ENCODE peak calls at places on chromosome 4, in six cellular contexts. P is mesenchymal stem cell, S is HCT116, N is OCI-LY7, X is IMR-90, K is GM23338. W is an unnamed sample.

GRCh38 chr4:40321671-40322131 is 13.4 kb upstream of the CHRNA9 start:
- DNase-seq in X (peak; percentile 79), P (peak; percentile 86), N (no peak), S (no peak), K (no peak), W (no peak)

GRCh38 chr4:101806914-101807313 is 16.4 kb downstream of the BANK1 start:
- DNase-seq in S (no peak), P (peak; percentile 12), N (peak; percentile 81), K (no peak), X (no peak), W (no peak)

GRCh38 chr4:107825072-107825789 is 499 bp downstream of the SGMS2 start:
- DNase-seq in K (peak; percentile 64), S (no peak), X (peak; percentile 39), P (peak; percentile 64), N (no peak), W (peak; percentile 52)

GRCh38 chr4:98374643-98375042 is 113.5 kb downstream of the RAP1GDS1 start:
- DNase-seq in X (peak; percentile 62), P (no peak), S (no peak), N (no peak), K (no peak), W (no peak)

GRCh38 chr4:153512162-153512852 is 46.1 kb downstream of the TMEM131L start:
- DNase-seq in S (no peak), P (no peak), X (no peak), K (no peak), N (no peak), W (no peak)

GRCh38 chr4:177047070-177047850 is 254.5 kb upstream of the VEGFC start:
- DNase-seq in N (peak; percentile 59), K (peak; percentile 81), P (peak; percentile 74), X (peak; percentile 81), S (peak; percentile 59), W (peak; percentile 78)

GRCh38 chr4:13829457-13829856 is 201.9 kb upstream of the BOD1L1 start:
- DNase-seq in K (no peak), X (peak; percentile 12), S (no peak), P (no peak), N (no peak), W (no peak)

GRCh38 chr4:118918388-118918787 is 29.7 kb downstream of the SYNPO2 start:
- DNase-seq in X (peak; percentile 94), K (no peak), S (no peak), P (peak; percentile 69), N (no peak), W (peak; percentile 77)

GRCh38 chr4:168139336-168139735 is 47.0 kb downstream of the ANXA10 start:
- DNase-seq in X (peak; percentile 79), S (no peak), K (no peak), N (no peak), P (peak; percentile 59), W (peak; percentile 55)

GRCh38 chr4:139247656-139248238 is 32.3 kb downstream of the MGARP start:
- DNase-seq in S (no peak), P (peak; percentile 26), N (no peak), K (no peak), X (peak; percentile 23), W (no peak)

GRCh38 chr4:116923389-116923788 is 162.0 kb downstream of the TRAM1L1 start:
- DNase-seq in N (no peak), P (no peak), K (no peak), X (no peak), S (no peak), W (no peak)

DNA sequence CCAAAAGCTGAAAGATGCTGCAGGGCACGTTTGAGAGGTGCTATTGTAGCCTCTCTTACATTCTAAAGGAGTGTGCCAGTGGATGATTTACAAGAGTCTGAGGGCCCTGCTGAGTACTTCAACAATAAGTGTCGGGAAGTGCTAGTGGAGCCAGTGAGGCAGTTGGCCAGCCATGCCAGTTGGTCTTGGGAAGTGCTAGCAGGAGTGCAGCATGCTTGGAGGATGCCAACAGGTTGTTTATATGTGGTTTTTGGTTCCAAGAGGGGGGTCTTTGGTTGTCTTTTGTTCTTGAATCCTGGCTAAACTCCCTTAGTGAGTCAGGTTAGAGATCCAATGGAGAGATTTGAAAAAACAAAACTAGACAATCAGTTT is 335.3 kb downstream of the PABPC4L start:
- DNase-seq in P (peak; percentile 42), K (no peak), N (no peak), X (peak; percentile 28), S (no peak), W (no peak)
- H2AFZ ChIP-seq in P (no peak overlapping the region), K (no peak overlapping the region), N (no peak overlapping the region), X (peak overlapping the region; percentile 69), S (no peak overlapping the region), W (no peak overlapping the region)

GRCh38 chr4:8315343-8316250 is 46.0 kb downstream of the HTRA3 start:
- DNase-seq in S (peak; percentile 13), X (peak; percentile 89), N (peak; percentile 66), P (peak; percentile 89), K (peak; percentile 52), W (peak; percentile 80)
- H3K4me2 ChIP-seq in S (peak overlapping the region; percentile 73), X (no peak overlapping the region), N (peak overlapping the region; percentile 41), P (peak overlapping the region; percentile 12), K (peak overlapping the region; percentile 48), W (peak overlapping the region; percentile 77)

GRCh38 chr4:154720123-154720522 is 23.7 kb upstream of the LRAT start:
- DNase-seq in N (no peak), P (no peak), S (peak; percentile 45), K (no peak), X (no peak), W (peak; percentile 76)

GRCh38 chr4:154719087-154719486 is 24.7 kb upstream of the LRAT start:
- DNase-seq in P (no peak), K (no peak), X (no peak), S (peak; percentile 51), N (no peak), W (peak; percentile 60)

GRCh38 chr4:154722262-154722661 is 21.5 kb upstream of the LRAT start:
- DNase-seq in K (no peak), P (no peak), X (no peak), S (no peak), N (no peak), W (peak; percentile 65)

DNA sequence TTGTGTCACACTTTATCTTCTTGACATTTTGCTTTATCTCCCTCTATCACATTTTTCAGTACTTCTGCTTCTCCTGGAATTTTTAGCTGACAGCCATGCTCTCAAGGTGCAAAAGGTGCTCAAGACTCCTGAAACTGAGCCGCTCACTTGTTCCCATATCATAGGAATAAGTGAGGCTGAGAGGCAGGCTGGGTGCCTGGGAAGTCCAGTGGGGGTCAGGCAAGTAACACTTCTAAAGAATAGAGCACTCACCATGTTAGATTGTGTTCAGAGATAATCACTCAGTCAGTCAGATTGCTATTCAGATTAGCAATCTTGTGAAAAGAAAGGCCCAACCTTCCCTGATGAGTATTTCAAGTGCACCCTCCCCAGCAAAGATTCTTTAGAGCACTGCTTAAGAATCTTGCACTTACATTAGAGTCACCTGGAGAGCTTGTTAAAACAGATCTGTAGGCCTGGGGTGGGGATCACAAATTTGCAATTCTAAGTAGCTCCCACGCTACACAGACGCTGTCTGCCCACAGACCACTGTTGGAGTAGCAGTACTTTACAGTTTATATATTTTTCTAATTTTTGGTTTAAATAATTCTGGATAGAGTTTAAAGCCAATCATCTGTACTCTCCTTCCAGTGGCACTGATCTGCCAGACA is 23.1 kb upstream of the LRAT start:
- DNase-seq in N (no peak), X (no peak), S (no peak), K (peak; percentile 30), P (no peak), W (no peak)
- H2AFZ ChIP-seq in N (no peak overlapping the region), X (no peak overlapping the region), S (no peak overlapping the region), K (no peak overlapping the region), P (no peak overlapping the region), W (no peak overlapping the region)

GRCh38 chr4:56940403-56940802 is 32.7 kb downstream of the REST start:
- DNase-seq in K (no peak), X (no peak), N (no peak), P (no peak), S (no peak), W (no peak)

GRCh38 chr4:56931924-56932323 is 24.2 kb downstream of the REST start:
- DNase-seq in N (no peak), X (no peak), P (no peak), S (no peak), K (no peak), W (no peak)

GRCh38 chr4:56941403-56941802 is 33.7 kb downstream of the REST start:
- DNase-seq in S (no peak), P (no peak), X (no peak), N (no peak), K (no peak), W (no peak)

GRCh38 chr4:56937262-56937661 is 29.6 kb downstream of the REST start:
- DNase-seq in S (peak; percentile 35), K (no peak), P (peak; percentile 57), X (peak; percentile 93), N (no peak), W (peak; percentile 98)
- H3K4me2 ChIP-seq in S (peak overlapping the region; percentile 31), K (no peak overlapping the region), P (no peak overlapping the region), X (peak overlapping the region; percentile 8), N (no peak overlapping the region), W (peak overlapping the region; percentile 17)

W was measured in PC-3.